ENCODE peak calls at places on chromosomes 3 and 15, in eight cellular contexts. V is foreskin keratinocyte; W is ovary; J is tibial nerve; Q is PC-3; D is cardiac muscle cell; I is effector memory CD4-positive, alpha-beta T cell; F is DND-41. K is an unnamed sample.
A peak's percentile ranks its signal among the peaks of the same experiment; 100 is the strongest.

GRCh38 chr3:150761831-150762661 is 923 bp downstream of the SIAH2 start:
- DNase-seq in V (no peak), W (peak; percentile 71), J (peak; percentile 33), Q (peak; percentile 64), D (peak; percentile 69), I (no peak), F (peak; percentile 47), K (peak; percentile 69)

GRCh38 chr15:59300618-59301139 is 72.0 kb downstream of the MYO1E start:
- DNase-seq in V (no peak), W (no peak), J (no peak), Q (no peak), D (no peak), I (no peak), F (no peak), K (no peak)

GRCh38 chr15:85582719-85583089 is 202.3 kb downstream of the AKAP13 start:
- DNase-seq in V (no peak), W (peak; percentile 64), J (no peak), Q (no peak), D (no peak), I (peak; percentile 61), F (peak; percentile 75), K (peak; percentile 98)

GRCh38 chr15:29613951-29614382 is 208.3 kb downstream of the TJP1 start:
- DNase-seq in V (no peak), W (no peak), J (no peak), Q (peak; percentile 54), D (no peak), I (no peak), F (no peak), K (no peak)

GRCh38 chr3:125140011-125140813 is 72.3 kb downstream of the SLC12A8 start:
- DNase-seq in V (peak; percentile 67), W (no peak), J (no peak), Q (no peak), D (no peak), I (no peak), F (no peak), K (no peak)

GRCh38 chr3:174253940-174254339 is 605.2 kb upstream of the NAALADL2 start:
- DNase-seq in V (no peak), W (no peak), J (no peak), Q (no peak), D (no peak), I (no peak), F (no peak), K (no peak)

GRCh38 chr15:79282371-79283251 is at the start of gene ANKRD34C:
- DNase-seq in V (no peak), W (no peak), J (no peak), Q (no peak), D (peak; percentile 46), I (no peak), F (no peak), K (no peak)

GRCh38 chr3:32391643-32392529 is at the start of gene CMTM7:
- DNase-seq in V (no peak), W (peak; percentile 43), J (no peak), Q (peak; percentile 89), D (peak; percentile 80), I (peak; percentile 61), F (peak; percentile 46), K (peak; percentile 65)

GRCh38 chr15:48176097-48176496 is 2.0 kb downstream of the MYEF2 start:
- DNase-seq in V (no peak), W (no peak), J (no peak), Q (no peak), D (no peak), I (no peak), F (no peak), K (no peak)

GRCh38 chr3:56980798-56981390 is 79.6 kb upstream of the SPATA12 start:
- DNase-seq in V (peak; percentile 93), W (peak; percentile 68), J (no peak), Q (peak; percentile 95), D (no peak), I (no peak), F (peak; percentile 26), K (peak; percentile 95)

GRCh38 chr3:198032445-198032936 is 72.5 kb downstream of the LMLN start:
- DNase-seq in V (no peak), W (no peak), J (no peak), Q (no peak), D (peak; percentile 64), I (no peak), F (no peak), K (peak; percentile 42)

GRCh38 chr15:77857419-77857818 is 220.1 kb downstream of the TBC1D2B start:
- DNase-seq in V (no peak), W (no peak), J (no peak), Q (no peak), D (no peak), I (no peak), F (no peak), K (no peak)

GRCh38 chr15:77859491-77860060 is 217.9 kb downstream of the TBC1D2B start:
- DNase-seq in V (no peak), W (no peak), J (no peak), Q (no peak), D (no peak), I (no peak), F (no peak), K (no peak)

GRCh38 chr15:77860101-77860691 is 217.3 kb downstream of the TBC1D2B start:
- DNase-seq in V (no peak), W (no peak), J (no peak), Q (no peak), D (no peak), I (no peak), F (no peak), K (no peak)

GRCh38 chr15:77856718-77857346 is 220.7 kb downstream of the TBC1D2B start:
- DNase-seq in V (no peak), W (no peak), J (no peak), Q (no peak), D (no peak), I (no peak), F (no peak), K (no peak)

GRCh38 chr15:77858677-77859490 is 218.6 kb downstream of the TBC1D2B start:
- DNase-seq in V (no peak), W (no peak), J (no peak), Q (no peak), D (no peak), I (no peak), F (no peak), K (no peak)
- H3K4me1 ChIP-seq in V (no peaks in the 10 kb centered on the region), W (no peaks in the 10 kb centered on the region), J (no peaks in the 10 kb centered on the region), Q (no peaks in the 10 kb centered on the region), D (peaks cover 15% of the 10 kb centered on the region), I (no peaks in the 10 kb centered on the region), F (no peaks in the 10 kb centered on the region), K (no peaks in the 10 kb centered on the region)

DNA sequence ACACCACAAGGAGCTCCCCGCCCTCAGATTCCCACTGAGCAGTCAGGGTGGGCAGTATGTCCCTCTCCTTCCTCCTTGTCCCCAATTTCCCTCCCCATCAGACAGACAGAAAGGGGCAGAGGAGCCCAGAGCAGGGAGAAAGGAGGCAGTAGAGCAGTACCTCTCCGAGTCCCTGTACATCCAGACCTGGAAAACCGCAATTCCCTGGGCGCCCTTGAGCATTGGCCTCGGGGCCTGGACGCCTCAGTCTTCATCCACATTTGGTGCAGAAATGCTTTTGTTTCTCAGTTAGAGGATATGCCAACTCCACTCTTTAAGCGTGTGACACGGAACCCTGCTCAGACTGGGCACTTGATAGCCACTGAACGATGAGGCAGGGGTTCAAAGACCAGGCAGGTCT is 5.9 kb downstream of the ISG20 start:
- DNase-seq in V (no peak), W (no peak), J (no peak), Q (no peak), D (no peak), I (no peak), F (no peak), K (no peak)
- H3K4me1 ChIP-seq in V (peaks cover 6% of the 10 kb centered on the region), W (no peaks in the 10 kb centered on the region), J (peaks cover 3% of the 10 kb centered on the region), Q (peaks cover 33% of the 10 kb centered on the region), D (no peaks in the 10 kb centered on the region), I (peaks cover 62% of the 10 kb centered on the region), F (peaks cover 7% of the 10 kb centered on the region), K (peaks cover 26% of the 10 kb centered on the region)

GRCh38 chr3:113021471-113021870 is 30.7 kb downstream of the GTPBP8 start:
- DNase-seq in V (peak; percentile 44), W (no peak), J (no peak), Q (no peak), D (no peak), I (no peak), F (no peak), K (no peak)

GRCh38 chr3:113019182-113020137 is 28.7 kb downstream of the GTPBP8 start:
- DNase-seq in V (peak; percentile 58), W (peak; percentile 90), J (peak; percentile 79), Q (peak; percentile 95), D (peak; percentile 93), I (peak; percentile 81), F (peak; percentile 92), K (peak; percentile 91)

GRCh38 chr3:113013593-113013992 is 22.8 kb downstream of the GTPBP8 start:
- DNase-seq in V (no peak), W (no peak), J (no peak), Q (no peak), D (no peak), I (no peak), F (no peak), K (no peak)

GRCh38 chr3:113018461-113019181 is 27.8 kb downstream of the GTPBP8 start:
- DNase-seq in V (no peak), W (no peak), J (no peak), Q (no peak), D (no peak), I (no peak), F (no peak), K (no peak)
- H3K4me1 ChIP-seq in V (peaks cover 10% of the 10 kb centered on the region), W (no peaks in the 10 kb centered on the region), J (no peaks in the 10 kb centered on the region), Q (peaks cover 14% of the 10 kb centered on the region), D (peaks cover 9% of the 10 kb centered on the region), I (peaks cover 3% of the 10 kb centered on the region), F (peaks cover 47% of the 10 kb centered on the region), K (peaks cover 16% of the 10 kb centered on the region)

GRCh38 chr3:53775834-53776251 is 70.4 kb downstream of the CHDH start:
- DNase-seq in V (peak; percentile 21), W (no peak), J (no peak), Q (peak; percentile 59), D (no peak), I (no peak), F (no peak), K (no peak)
- H3K4me1 ChIP-seq in V (no peaks in the 10 kb centered on the region), W (peaks cover 9% of the 10 kb centered on the region), J (no peaks in the 10 kb centered on the region), Q (no peaks in the 10 kb centered on the region), D (no peaks in the 10 kb centered on the region), I (no peaks in the 10 kb centered on the region), F (no peaks in the 10 kb centered on the region), K (no peaks in the 10 kb centered on the region)

GRCh38 chr15:88906130-88906529 is 7.0 kb downstream of the MFGE8 start:
- DNase-seq in V (no peak), W (no peak), J (no peak), Q (no peak), D (no peak), I (no peak), F (no peak), K (no peak)

GRCh38 chr15:88907111-88907510 is 6.1 kb downstream of the MFGE8 start:
- DNase-seq in V (no peak), W (no peak), J (no peak), Q (no peak), D (no peak), I (no peak), F (no peak), K (no peak)

GRCh38 chr15:88906551-88906950 is 6.6 kb downstream of the MFGE8 start:
- DNase-seq in V (no peak), W (no peak), J (no peak), Q (no peak), D (no peak), I (no peak), F (no peak), K (no peak)

GRCh38 chr15:88908697-88909621 is 4.2 kb downstream of the MFGE8 start:
- DNase-seq in V (no peak), W (peak; percentile 59), J (no peak), Q (no peak), D (no peak), I (no peak), F (no peak), K (no peak)

GRCh38 chr15:88908123-88908522 is 5.1 kb downstream of the MFGE8 start:
- DNase-seq in V (no peak), W (no peak), J (no peak), Q (no peak), D (no peak), I (no peak), F (no peak), K (no peak)
- H3K4me1 ChIP-seq in V (peaks cover 5% of the 10 kb centered on the region), W (peaks cover 10% of the 10 kb centered on the region), J (no peaks in the 10 kb centered on the region), Q (peaks cover 27% of the 10 kb centered on the region), D (peaks cover 21% of the 10 kb centered on the region), I (peaks cover 29% of the 10 kb centered on the region), F (peaks cover 47% of the 10 kb centered on the region), K (peaks cover 8% of the 10 kb centered on the region)